ENCODE peak calls at places on chromosome 14, in seven cellular contexts. X is activated gamma-delta T cell treated with Interleukin-2 at 50 U/mL for 16 hours; V is stimulated activated CD4-positive, alpha-beta T cell treated with anti-CD3 and anti-CD28 coated beads, Interleukin-15, amount 100 ng/mL, for 1 hour; K is fibroblast of the aortic adventitia; G is CD8-positive, alpha-beta T cell; O is GM20000; I is HFF-Myc. D is an unnamed sample.

GRCh38 chr14:92563359-92563758 is 49.8 kb downstream of the RIN3 start:
- DNase-seq in X (no peak), V (no peak), K (peak), G (no peak), O (peak), I (no peak), D (no peak)

GRCh38 chr14:95218472-95219193 is 61.3 kb upstream of the DICER1 start:
- DNase-seq in X (no peak), V (no peak), K (no peak), G (no peak), O (no peak), I (no peak), D (no peak)

GRCh38 chr14:64476438-64476837 is 11.1 kb downstream of the AKAP5 start:
- DNase-seq in X (no peak), V (no peak), K (no peak), G (no peak), O (no peak), I (no peak), D (no peak)

GRCh38 chr14:63745858-63746425 is 18.1 kb upstream of the SGPP1 start:
- DNase-seq in X (no peak), V (no peak), K (no peak), G (no peak), O (peak), I (no peak), D (no peak)

GRCh38 chr14:77043177-77043983 is 14.9 kb upstream of the IRF2BPL start:
- DNase-seq in X (peak), V (no peak), K (peak), G (peak), O (no peak), I (no peak), D (no peak)

GRCh38 chr14:77320238-77320935 is at the start of gene POMT2:
- DNase-seq in X (peak), V (peak), K (peak), G (peak), O (peak), I (peak), D (peak)

GRCh38 chr14:106308839-106309389 is 782.5 kb downstream of the TMEM121 start:
- DNase-seq in X (peak), V (peak), K (no peak), G (peak), O (peak), I (no peak), D (peak)

GRCh38 chr14:93956082-93956481 is 20.3 kb downstream of the ASB2 start:
- DNase-seq in X (no peak), V (no peak), K (no peak), G (no peak), O (no peak), I (no peak), D (no peak)

GRCh38 chr14:20400965-20401593 is 12.2 kb downstream of the TEP1 start:
- DNase-seq in X (no peak), V (no peak), K (no peak), G (no peak), O (no peak), I (no peak), D (no peak)

GRCh38 chr14:95388699-95389098 is 69.0 kb upstream of the CLMN start:
- DNase-seq in X (no peak), V (no peak), K (no peak), G (no peak), O (no peak), I (no peak), D (no peak)

D was measured in activated CD4-positive, CD25-positive, alpha-beta regulatory T cell.